ENCODE peak calls at places on chromosome 4, in four cellular contexts. H, Y, I and B are unnamed samples.

GRCh38 chr4:80266267-80266901 is at the start of gene FGF5:
- DNase-seq in H (peak), Y (peak), I (no peak), B (peak)

GRCh38 chr4:140735779-140736391 is 20.3 kb downstream of the TBC1D9 start:
- DNase-seq in H (no peak), Y (no peak), I (no peak), B (no peak)

GRCh38 chr4:25367004-25367621 is 9.9 kb upstream of the ANAPC4 start:
- DNase-seq in H (peak), Y (peak), I (no peak), B (peak)

GRCh38 chr4:1043658-1044468 is 32.4 kb downstream of the FGFRL1 start:
- DNase-seq in H (peak), Y (peak), I (peak), B (peak)

GRCh38 chr4:107689912-107690587 is 30.0 kb downstream of the PAPSS1 start:
- DNase-seq in H (peak), Y (peak), I (no peak), B (peak)

GRCh38 chr4:174111350-174111888 is 172.0 kb downstream of the FBXO8 start:
- DNase-seq in H (no peak), Y (no peak), I (no peak), B (no peak)

GRCh38 chr4:54061873-54062272 is 2.5 kb downstream of the CHIC2 start:
- DNase-seq in H (no peak), Y (no peak), I (no peak), B (no peak)

GRCh38 chr4:53688186-53688790 is 97.0 kb upstream of the LNX1 start:
- DNase-seq in H (peak), Y (peak), I (no peak), B (peak)

GRCh38 chr4:188107931-188108843 is 1.2 kb downstream of the TRIML2 start:
- DNase-seq in H (peak), Y (peak), I (no peak), B (peak)

GRCh38 chr4:140037353-140038030 is 116.5 kb downstream of the MAML3 start:
- DNase-seq in H (peak), Y (peak), I (no peak), B (peak)

GRCh38 chr4:140875751-140876389 is 119.7 kb upstream of the TBC1D9 start:
- DNase-seq in H (no peak), Y (no peak), I (no peak), B (no peak)

GRCh38 chr4:68368566-68369473 is 18.9 kb upstream of the YTHDC1 start:
- DNase-seq in H (peak), Y (peak), I (no peak), B (peak)

GRCh38 chr4:68373513-68373912 is 23.6 kb upstream of the YTHDC1 start:
- DNase-seq in H (peak), Y (peak), I (peak), B (no peak)

GRCh38 chr4:68375667-68376559 is 26.0 kb upstream of the YTHDC1 start:
- DNase-seq in H (peak), Y (peak), I (no peak), B (peak)

GRCh38 chr4:68369474-68369805 is 19.6 kb upstream of the YTHDC1 start:
- DNase-seq in H (peak), Y (peak), I (no peak), B (peak)

DNA sequence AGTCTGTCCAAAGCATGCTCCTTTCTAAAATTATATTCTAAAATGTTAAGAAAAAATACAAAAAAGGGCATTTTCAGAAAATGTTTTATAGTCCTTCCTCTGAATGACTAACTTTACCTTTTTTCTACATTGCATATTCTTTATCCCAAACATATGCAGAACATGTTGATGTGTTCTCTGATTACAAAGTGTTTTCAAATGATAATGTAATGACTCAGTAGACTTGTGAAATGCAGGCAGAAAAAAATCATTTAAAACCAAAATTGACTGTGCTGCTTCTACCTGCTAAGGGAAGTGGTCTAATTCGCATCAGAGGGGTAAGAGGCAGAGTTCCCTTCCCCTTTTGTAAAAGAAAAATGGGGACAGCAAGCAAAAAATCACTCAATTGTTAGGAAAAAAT is 22.7 kb upstream of the YTHDC1 start:
- DNase-seq in H (no peak), Y (peak), I (no peak), B (peak)
- H3K4me3 ChIP-seq in H (no peak), Y (no peak), I (no peak), B (no peak)

DNA sequence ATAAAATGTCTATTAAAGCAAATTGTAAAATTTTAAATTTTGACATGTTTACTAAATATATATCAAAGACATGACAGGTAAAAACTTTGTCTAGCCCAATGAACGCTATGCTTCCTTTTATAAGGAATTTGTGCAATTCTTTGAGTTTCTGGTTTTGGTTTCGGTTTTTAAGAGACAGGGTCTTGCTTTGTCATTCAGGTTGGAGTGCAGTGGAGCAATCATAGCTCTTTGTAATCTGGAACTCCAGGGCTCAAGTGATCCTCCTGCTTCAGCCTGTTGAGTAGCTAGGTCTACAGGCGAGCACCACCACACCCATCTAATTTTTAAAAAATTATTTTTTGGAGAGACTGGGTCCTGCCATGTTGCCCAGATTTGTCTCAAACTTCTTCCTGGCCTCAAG is 60.7 kb downstream of the BLTP1 start:
- DNase-seq in H (no peak), Y (no peak), I (no peak), B (no peak)
- H3K4me3 ChIP-seq in H (no peak), Y (no peak), I (no peak), B (no peak)

DNA sequence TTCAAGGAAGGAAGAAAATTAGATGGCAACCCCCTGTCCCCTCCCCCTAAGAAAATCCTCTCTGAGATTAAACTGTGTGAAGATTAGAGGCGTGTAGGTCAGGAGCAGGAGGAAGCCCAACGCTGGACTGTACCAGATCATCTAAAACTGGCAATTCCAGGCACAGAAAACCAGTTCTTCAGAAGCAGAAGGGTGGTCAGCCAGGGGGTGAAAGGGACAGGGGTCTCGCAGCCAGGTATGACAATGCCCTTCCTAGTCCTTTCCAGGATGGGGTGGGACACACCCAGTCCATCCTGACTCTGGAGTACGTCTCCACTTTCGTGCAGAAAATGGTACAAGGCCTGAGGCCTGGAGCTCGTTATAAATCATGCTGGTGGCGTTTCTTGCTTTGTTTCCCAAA is 3.3 kb upstream of the RHOH start:
- DNase-seq in H (no peak), Y (no peak), I (no peak), B (no peak)
- H3K4me3 ChIP-seq in H (no peak), Y (no peak), I (no peak), B (no peak)

GRCh38 chr4:23887173-23887572 is 2.7 kb downstream of the PPARGC1A start:
- DNase-seq in H (no peak), Y (no peak), I (no peak), B (no peak)

GRCh38 chr4:23889814-23890269 is at the start of gene PPARGC1A:
- DNase-seq in H (peak), Y (peak), I (peak), B (peak)

GRCh38 chr4:23888421-23889319 is 1.2 kb downstream of the PPARGC1A start:
- DNase-seq in H (peak), Y (peak), I (no peak), B (peak)

GRCh38 chr4:23889368-23889767 is 479 bp downstream of the PPARGC1A start:
- DNase-seq in H (peak), Y (peak), I (no peak), B (peak)

DNA sequence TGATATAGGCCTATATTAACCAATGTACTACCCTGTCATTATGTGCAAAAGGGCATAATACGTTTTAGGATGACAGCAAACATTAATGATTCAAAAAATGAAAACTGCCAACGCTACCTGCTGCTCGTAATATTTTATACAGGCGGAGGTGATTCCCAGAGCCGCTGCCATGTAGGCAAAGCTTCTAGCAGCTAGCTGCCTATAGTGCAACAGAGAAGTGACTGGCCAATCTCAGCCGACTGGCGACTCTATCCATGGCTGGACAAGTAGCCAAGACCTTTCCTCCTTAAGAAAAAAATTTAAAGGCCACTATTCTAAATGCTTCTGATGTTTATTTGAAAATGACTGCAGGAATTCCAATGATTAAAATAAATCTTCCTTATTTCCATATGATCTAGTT is 1.9 kb downstream of the PPARGC1A start:
- DNase-seq in H (no peak), Y (no peak), I (no peak), B (no peak)
- H3K4me3 ChIP-seq in H (no peak), Y (peak), I (peak), B (no peak)

GRCh38 chr4:105613326-105613725 is 60.9 kb downstream of the ARHGEF38 start:
- DNase-seq in H (no peak), Y (peak), I (no peak), B (no peak)
- H3K4me3 ChIP-seq in H (no peak), Y (no peak), I (no peak), B (no peak)